ENCODE peak calls at places on chromosome 18, in four cellular contexts. One of them, this sample, is unnamed.

GRCh38 chr18:59921384-59921891 is 21.6 kb downstream of the PMAIP1 start:
- DNase-seq in MM.1S: no peak
- DNase-seq in A549: no peak
- DNase-seq in astrocyte: no peak
- DNase-seq in this sample: no peak

GRCh38 chr18:58476521-58477210 is 152.2 kb downstream of the ALPK2 start:
- DNase-seq in MM.1S: no peak
- DNase-seq in A549: no peak
- DNase-seq in astrocyte: no peak
- DNase-seq in this sample: no peak

GRCh38 chr18:63177822-63178525 is 141.6 kb downstream of the BCL2 start:
- DNase-seq in MM.1S: no peak
- DNase-seq in A549: no peak
- DNase-seq in astrocyte: no peak
- DNase-seq in this sample: peak

GRCh38 chr18:11512096-11513030 is 97.0 kb upstream of the SLC35G4 start:
- DNase-seq in MM.1S: peak
- DNase-seq in A549: peak
- DNase-seq in astrocyte: no peak
- DNase-seq in this sample: peak

GRCh38 chr18:10544093-10544748 is 18.4 kb downstream of the NAPG start:
- DNase-seq in MM.1S: no peak
- DNase-seq in A549: no peak
- DNase-seq in astrocyte: no peak
- DNase-seq in this sample: no peak

GRCh38 chr18:31645411-31645810 is 39.0 kb downstream of the B4GALT6 start:
- DNase-seq in MM.1S: no peak
- DNase-seq in A549: no peak
- DNase-seq in astrocyte: no peak
- DNase-seq in this sample: no peak

GRCh38 chr18:40949138-40949949 is 1005.7 kb upstream of the PIK3C3 start:
- DNase-seq in MM.1S: no peak
- DNase-seq in A549: no peak
- DNase-seq in astrocyte: no peak
- DNase-seq in this sample: no peak

GRCh38 chr18:3660719-3661118 is 210.7 kb downstream of the TGIF1 start:
- DNase-seq in MM.1S: no peak
- DNase-seq in A549: no peak
- DNase-seq in astrocyte: no peak
- DNase-seq in this sample: no peak

GRCh38 chr18:79809482-79810192 is 11.9 kb downstream of the KCNG2 start:
- DNase-seq in MM.1S: no peak
- DNase-seq in A549: no peak
- DNase-seq in astrocyte: no peak
- DNase-seq in this sample: no peak

GRCh38 chr18:43882358-43882757 is 605.1 kb upstream of the SYT4 start:
- DNase-seq in MM.1S: no peak
- DNase-seq in A549: no peak
- DNase-seq in astrocyte: no peak
- DNase-seq in this sample: no peak

GRCh38 chr18:65435529-65435928 is 315.3 kb upstream of the CDH7 start:
- DNase-seq in MM.1S: no peak
- DNase-seq in A549: no peak
- DNase-seq in astrocyte: no peak
- DNase-seq in this sample: no peak

GRCh38 chr18:11147371-11147860 is 2.0 kb downstream of the PIEZO2 start:
- DNase-seq in MM.1S: no peak
- DNase-seq in A549: no peak
- DNase-seq in astrocyte: no peak
- DNase-seq in this sample: no peak

GRCh38 chr18:27404855-27405254 is 219.7 kb upstream of the CHST9 start:
- DNase-seq in MM.1S: no peak
- DNase-seq in A549: no peak
- DNase-seq in astrocyte: no peak
- DNase-seq in this sample: no peak

GRCh38 chr18:64259871-64260270 is 111.0 kb upstream of the LINC00305 start:
- DNase-seq in MM.1S: no peak
- DNase-seq in A549: no peak
- DNase-seq in astrocyte: no peak
- DNase-seq in this sample: no peak

GRCh38 chr18:74204543-74205152 is 56.3 kb downstream of the TIMM21 start:
- DNase-seq in MM.1S: no peak
- DNase-seq in A549: no peak
- DNase-seq in astrocyte: no peak
- DNase-seq in this sample: no peak

GRCh38 chr18:51051105-51051712 is 21.2 kb downstream of the SMAD4 start:
- DNase-seq in MM.1S: peak
- DNase-seq in A549: peak
- DNase-seq in astrocyte: no peak
- DNase-seq in this sample: no peak

GRCh38 chr18:37019157-37019571 is 190.2 kb downstream of the KIAA1328 start:
- DNase-seq in MM.1S: no peak
- DNase-seq in A549: peak
- DNase-seq in astrocyte: peak
- DNase-seq in this sample: peak

GRCh38 chr18:73879328-73879727 is 268.3 kb downstream of the FBXO15 start:
- DNase-seq in MM.1S: no peak
- DNase-seq in A549: no peak
- DNase-seq in astrocyte: peak
- DNase-seq in this sample: no peak

GRCh38 chr18:78717766-78718150 is 261.9 kb upstream of the SALL3 start:
- DNase-seq in MM.1S: no peak
- DNase-seq in A549: no peak
- DNase-seq in astrocyte: no peak
- DNase-seq in this sample: no peak

GRCh38 chr18:51138936-51139335 is 58.5 kb downstream of the MEX3C start:
- DNase-seq in MM.1S: no peak
- DNase-seq in A549: no peak
- DNase-seq in astrocyte: no peak
- DNase-seq in this sample: no peak

GRCh38 chr18:711693-712400 is 583 bp downstream of the ENOSF1 start:
- DNase-seq in MM.1S: peak
- DNase-seq in A549: peak
- DNase-seq in astrocyte: peak
- DNase-seq in this sample: peak

GRCh38 chr18:40437517-40437916 is 1517.5 kb upstream of the PIK3C3 start:
- DNase-seq in MM.1S: no peak
- DNase-seq in A549: no peak
- DNase-seq in astrocyte: no peak
- DNase-seq in this sample: no peak

GRCh38 chr18:63730788-63731187 is 28.0 kb downstream of the SERPINB11 start:
- DNase-seq in MM.1S: no peak
- DNase-seq in A549: peak
- DNase-seq in astrocyte: no peak
- DNase-seq in this sample: no peak

GRCh38 chr18:678482-679182 is 21.2 kb downstream of the TYMS start:
- DNase-seq in MM.1S: no peak
- DNase-seq in A549: no peak
- DNase-seq in astrocyte: no peak
- DNase-seq in this sample: no peak

GRCh38 chr18:48667276-48668254 is 128.7 kb downstream of the CTIF start:
- DNase-seq in MM.1S: no peak
- DNase-seq in A549: peak
- DNase-seq in astrocyte: peak
- DNase-seq in this sample: no peak

GRCh38 chr18:75203456-75204261 is 5.3 kb downstream of the PTGR3 start:
- DNase-seq in MM.1S: no peak
- DNase-seq in A549: no peak
- DNase-seq in astrocyte: peak
- DNase-seq in this sample: no peak

GRCh38 chr18:75173125-75173432 is 35.9 kb downstream of the PTGR3 start:
- DNase-seq in MM.1S: peak
- DNase-seq in A549: no peak
- DNase-seq in astrocyte: no peak
- DNase-seq in this sample: no peak

GRCh38 chr18:6920099-6920955 is 190.8 kb downstream of the ARHGAP28 start:
- DNase-seq in MM.1S: peak
- DNase-seq in A549: peak
- DNase-seq in astrocyte: peak
- DNase-seq in this sample: peak

GRCh38 chr18:22102948-22103663 is 66.3 kb upstream of the GATA6 start:
- DNase-seq in MM.1S: no peak
- DNase-seq in A549: no peak
- DNase-seq in astrocyte: no peak
- DNase-seq in this sample: no peak

GRCh38 chr18:35521133-35521532 is 23.4 kb upstream of the INO80C start:
- DNase-seq in MM.1S: no peak
- DNase-seq in A549: no peak
- DNase-seq in astrocyte: no peak
- DNase-seq in this sample: no peak

GRCh38 chr18:61201516-61201915 is 131.7 kb upstream of the CDH20 start:
- DNase-seq in MM.1S: no peak
- DNase-seq in A549: no peak
- DNase-seq in astrocyte: peak
- DNase-seq in this sample: no peak

GRCh38 chr18:50853863-50854271 is 25.1 kb upstream of the ME2 start:
- DNase-seq in MM.1S: no peak
- DNase-seq in A549: peak
- DNase-seq in astrocyte: peak
- DNase-seq in this sample: no peak

GRCh38 chr18:48541026-48541746 is 2.4 kb downstream of the CTIF start:
- DNase-seq in MM.1S: peak
- DNase-seq in A549: peak
- DNase-seq in astrocyte: peak
- DNase-seq in this sample: no peak

GRCh38 chr18:12031836-12032235 is 50.5 kb downstream of the IMPA2 start:
- DNase-seq in MM.1S: no peak
- DNase-seq in A549: no peak
- DNase-seq in astrocyte: peak
- DNase-seq in this sample: no peak

GRCh38 chr18:54233228-54233625 is 8.8 kb upstream of the MBD2 start:
- DNase-seq in MM.1S: no peak
- DNase-seq in A549: no peak
- DNase-seq in astrocyte: no peak
- DNase-seq in this sample: no peak

GRCh38 chr18:7568426-7568825 is 1.3 kb downstream of the PTPRM start:
- DNase-seq in MM.1S: no peak
- DNase-seq in A549: no peak
- DNase-seq in astrocyte: peak
- DNase-seq in this sample: no peak

GRCh38 chr18:37341016-37341415 is 224.6 kb downstream of the CELF4 start:
- DNase-seq in MM.1S: no peak
- DNase-seq in A549: no peak
- DNase-seq in astrocyte: no peak
- DNase-seq in this sample: no peak

DNA sequence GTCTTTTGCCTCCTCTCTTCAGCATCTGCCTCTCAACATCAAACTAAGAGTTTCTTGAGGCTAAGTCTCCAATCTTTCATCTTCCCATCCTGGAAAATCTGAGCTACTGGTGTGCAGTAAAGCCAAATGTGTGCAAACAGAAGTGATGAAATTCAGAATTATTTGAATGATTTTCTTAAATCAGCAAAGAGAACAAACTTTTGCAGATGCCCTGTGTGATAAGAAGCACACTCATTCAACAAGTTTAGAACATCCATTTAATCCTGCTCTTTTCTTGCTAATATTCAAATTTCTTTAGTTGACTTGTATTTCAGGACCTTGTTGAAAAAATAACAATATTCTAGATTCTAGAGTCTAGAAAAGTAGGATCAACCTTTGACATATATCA is 1374.9 kb upstream of the CELF4 start:
- DNase-seq in MM.1S: no peak
- DNase-seq in A549: no peak
- DNase-seq in astrocyte: no peak
- DNase-seq in this sample: no peak
- H3K4me3 ChIP-seq in MM.1S: no peak
- H3K4me3 ChIP-seq in A549: no peak
- H3K4me3 ChIP-seq in astrocyte: no peak
- H3K4me3 ChIP-seq in this sample: no peak

GRCh38 chr18:67516432-67517223 is at the start of gene DSEL:
- DNase-seq in MM.1S: peak
- DNase-seq in A549: peak
- DNase-seq in astrocyte: peak
- DNase-seq in this sample: peak
- H3K4me3 ChIP-seq in MM.1S: peak
- H3K4me3 ChIP-seq in A549: peak
- H3K4me3 ChIP-seq in astrocyte: peak
- H3K4me3 ChIP-seq in this sample: peak

DNA sequence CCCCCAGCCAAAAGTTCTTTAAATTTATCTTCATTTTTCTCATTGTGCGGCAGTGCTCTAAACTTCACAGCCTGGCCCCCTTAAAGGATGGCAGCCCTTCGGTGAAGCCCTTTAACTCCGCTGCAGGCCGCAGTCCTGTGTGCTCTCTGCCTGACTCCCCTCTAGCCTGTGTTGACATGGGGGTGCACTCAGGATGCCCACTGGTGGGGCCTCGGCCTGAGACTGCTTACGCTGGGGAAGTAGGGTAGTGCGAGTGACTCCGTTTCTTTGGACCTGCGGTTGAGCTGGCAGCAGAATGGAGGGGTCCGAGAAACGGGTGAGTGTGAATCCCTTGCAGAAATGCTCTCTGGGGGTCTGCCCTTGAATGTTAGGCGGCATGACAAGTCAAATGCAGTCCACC is 5.6 kb downstream of the RAB12 start:
- DNase-seq in MM.1S: no peak
- DNase-seq in A549: no peak
- DNase-seq in astrocyte: no peak
- DNase-seq in this sample: no peak
- H3K4me3 ChIP-seq in MM.1S: no peak
- H3K4me3 ChIP-seq in A549: no peak
- H3K4me3 ChIP-seq in astrocyte: no peak
- H3K4me3 ChIP-seq in this sample: no peak

GRCh38 chr18:55907352-55908045 is 319.5 kb upstream of the TCF4 start:
- DNase-seq in MM.1S: no peak
- DNase-seq in A549: no peak
- DNase-seq in astrocyte: peak
- DNase-seq in this sample: no peak
- H3K4me3 ChIP-seq in MM.1S: no peak
- H3K4me3 ChIP-seq in A549: no peak
- H3K4me3 ChIP-seq in astrocyte: no peak
- H3K4me3 ChIP-seq in this sample: no peak